ENCODE peak calls at places on chromosomes 4 and X, in six cellular contexts. One of them, this sample, is unnamed.

GRCh38 chr4:74733760-74734159 is 60.6 kb downstream of the BTC start:
- DNase-seq in mammary epithelial cell: no peak
- DNase-seq in fibroblast of pulmonary artery: no peak
- DNase-seq in RWPE1: no peak
- DNase-seq in fibroblast of the conjunctiva: no peak
- DNase-seq in amniotic stem cell: no peak
- DNase-seq in this sample: no peak

GRCh38 chrX:53354669-53355068 is 67.8 kb downstream of the SMC1A start:
- DNase-seq in mammary epithelial cell: no peak
- DNase-seq in fibroblast of pulmonary artery: peak; percentile 29
- DNase-seq in RWPE1: no peak
- DNase-seq in fibroblast of the conjunctiva: no peak
- DNase-seq in amniotic stem cell: no peak
- DNase-seq in this sample: no peak

GRCh38 chr4:172514011-172514410 is 654.6 kb upstream of the GALNT7 start:
- DNase-seq in mammary epithelial cell: no peak
- DNase-seq in fibroblast of pulmonary artery: no peak
- DNase-seq in RWPE1: no peak
- DNase-seq in fibroblast of the conjunctiva: no peak
- DNase-seq in amniotic stem cell: no peak
- DNase-seq in this sample: no peak

GRCh38 chrX:54481751-54482150 is 14.3 kb downstream of the FGD1 start:
- DNase-seq in mammary epithelial cell: no peak
- DNase-seq in fibroblast of pulmonary artery: no peak
- DNase-seq in RWPE1: no peak
- DNase-seq in fibroblast of the conjunctiva: no peak
- DNase-seq in amniotic stem cell: no peak
- DNase-seq in this sample: no peak

GRCh38 chr4:176611954-176612353 is 180.8 kb downstream of the VEGFC start:
- DNase-seq in mammary epithelial cell: peak; percentile 14
- DNase-seq in fibroblast of pulmonary artery: no peak
- DNase-seq in RWPE1: no peak
- DNase-seq in fibroblast of the conjunctiva: no peak
- DNase-seq in amniotic stem cell: no peak
- DNase-seq in this sample: no peak

GRCh38 chr4:688695-689497 is at the start of gene SLC49A3:
- DNase-seq in mammary epithelial cell: no peak
- DNase-seq in fibroblast of pulmonary artery: no peak
- DNase-seq in RWPE1: no peak
- DNase-seq in fibroblast of the conjunctiva: no peak
- DNase-seq in amniotic stem cell: no peak
- DNase-seq in this sample: no peak

GRCh38 chr4:2290488-2290887 is 28.6 kb upstream of the MXD4 start:
- DNase-seq in mammary epithelial cell: no peak
- DNase-seq in fibroblast of pulmonary artery: no peak
- DNase-seq in RWPE1: no peak
- DNase-seq in fibroblast of the conjunctiva: no peak
- DNase-seq in amniotic stem cell: no peak
- DNase-seq in this sample: no peak

GRCh38 chr4:4427478-4427870 is 40.6 kb downstream of the NSG1 start:
- DNase-seq in mammary epithelial cell: peak; percentile 41
- DNase-seq in fibroblast of pulmonary artery: no peak
- DNase-seq in RWPE1: no peak
- DNase-seq in fibroblast of the conjunctiva: no peak
- DNase-seq in amniotic stem cell: no peak
- DNase-seq in this sample: no peak

GRCh38 chr4:101175896-101176676 is 171.2 kb downstream of the PPP3CA start:
- DNase-seq in mammary epithelial cell: no peak
- DNase-seq in fibroblast of pulmonary artery: no peak
- DNase-seq in RWPE1: no peak
- DNase-seq in fibroblast of the conjunctiva: no peak
- DNase-seq in amniotic stem cell: no peak
- DNase-seq in this sample: no peak

GRCh38 chrX:94329182-94329581 is 655.2 kb downstream of the FAM133A start:
- DNase-seq in mammary epithelial cell: no peak
- DNase-seq in fibroblast of pulmonary artery: no peak
- DNase-seq in RWPE1: no peak
- DNase-seq in fibroblast of the conjunctiva: no peak
- DNase-seq in amniotic stem cell: no peak
- DNase-seq in this sample: no peak

This sample was measured in NK-92 treated with Interleukin-12 subunit alpha and Interleukin-12 subunit beta, amount 100 ng/mL, for 24 hours.